ENCODE peak calls at places on chromosome 11, in eight cellular contexts. C is colonic mucosa, X is heart left ventricle, A is hypothalamus, U is kidney tubule cell, T is HT1080, S is midbrain, V is AG10803. D is an unnamed sample.

GRCh38 chr11:1209371-1210057 is 13.4 kb upstream of the MUC5B start:
- DNase-seq in C (no peak), X (no peak), A (no peak), U (no peak), T (no peak), S (no peak), V (no peak), D (no peak)

GRCh38 chr11:122115520-122116343 is at the start of gene BLID:
- DNase-seq in C (no peak), X (no peak), A (no peak), U (peak; percentile 13), T (peak; percentile 51), S (peak; percentile 75), V (peak; percentile 57), D (no peak)

GRCh38 chr11:65560555-65561418 is 2.6 kb upstream of the LTBP3 start:
- DNase-seq in C (peak; percentile 71), X (peak; percentile 63), A (no peak), U (peak; percentile 76), T (peak; percentile 92), S (peak; percentile 22), V (no peak), D (peak; percentile 33)

GRCh38 chr11:57230316-57230715 is 6.7 kb downstream of the APLNR start:
- DNase-seq in C (no peak), X (no peak), A (no peak), U (no peak), T (no peak), S (no peak), V (peak; percentile 25), D (no peak)

GRCh38 chr11:9972917-9973504 is 309.1 kb downstream of the SWAP70 start:
- DNase-seq in C (no peak), X (no peak), A (no peak), U (peak; percentile 50), T (peak; percentile 43), S (peak; percentile 10), V (peak; percentile 87), D (no peak)

GRCh38 chr11:123227763-123228488 is 32.9 kb upstream of the CLMP start:
- DNase-seq in C (no peak), X (no peak), A (no peak), U (no peak), T (no peak), S (no peak), V (no peak), D (no peak)

GRCh38 chr11:105613183-105613582 is 3.3 kb downstream of the GRIA4 start:
- DNase-seq in C (no peak), X (no peak), A (no peak), U (no peak), T (no peak), S (no peak), V (no peak), D (no peak)

GRCh38 chr11:129373489-129373953 is 2.1 kb upstream of the BARX2 start:
- DNase-seq in C (no peak), X (no peak), A (no peak), U (peak; percentile 28), T (no peak), S (no peak), V (peak; percentile 19), D (no peak)

GRCh38 chr11:12182650-12183511 is 72.5 kb downstream of the MICAL2 start:
- DNase-seq in C (no peak), X (peak; percentile 72), A (no peak), U (peak; percentile 100), T (peak; percentile 100), S (no peak), V (peak; percentile 99), D (no peak)

GRCh38 chr11:134036484-134037092 is 32.3 kb upstream of the JAM3 start:
- DNase-seq in C (no peak), X (no peak), A (no peak), U (no peak), T (no peak), S (no peak), V (no peak), D (no peak)

GRCh38 chr11:74325649-74326645 is 14.5 kb upstream of the P4HA3 start:
- DNase-seq in C (peak; percentile 66), X (peak; percentile 84), A (peak; percentile 30), U (no peak), T (no peak), S (peak; percentile 65), V (peak; percentile 97), D (peak; percentile 8)

GRCh38 chr11:1354125-1354938 is 35.4 kb upstream of the BRSK2 start:
- DNase-seq in C (no peak), X (no peak), A (no peak), U (no peak), T (no peak), S (no peak), V (no peak), D (no peak)

GRCh38 chr11:1222491-1223345 is at the start of gene MUC5B:
- DNase-seq in C (peak; percentile 92), X (no peak), A (no peak), U (no peak), T (no peak), S (no peak), V (no peak), D (no peak)

GRCh38 chr11:57313071-57313787 is 11.5 kb downstream of the TNKS1BP1 start:
- DNase-seq in C (no peak), X (no peak), A (no peak), U (no peak), T (no peak), S (no peak), V (no peak), D (no peak)

GRCh38 chr11:128058580-128059208 is 528.7 kb downstream of the ETS1 start:
- DNase-seq in C (no peak), X (no peak), A (no peak), U (peak; percentile 23), T (peak; percentile 51), S (no peak), V (no peak), D (no peak)

GRCh38 chr11:17410606-17411379 is 22.3 kb upstream of the KCNJ11 start:
- DNase-seq in C (peak; percentile 42), X (peak; percentile 44), A (no peak), U (no peak), T (no peak), S (no peak), V (no peak), D (no peak)

GRCh38 chr11:61107888-61108287 is 5.6 kb downstream of the CD5 start:
- DNase-seq in C (no peak), X (no peak), A (no peak), U (no peak), T (no peak), S (no peak), V (no peak), D (no peak)

GRCh38 chr11:95524328-95525036 is 265.1 kb downstream of the FAM76B start:
- DNase-seq in C (no peak), X (no peak), A (peak; percentile 2), U (no peak), T (no peak), S (no peak), V (no peak), D (no peak)

GRCh38 chr11:128039140-128040021 is 548.0 kb downstream of the ETS1 start:
- DNase-seq in C (peak; percentile 45), X (no peak), A (no peak), U (peak; percentile 77), T (peak; percentile 95), S (no peak), V (peak; percentile 99), D (no peak)

GRCh38 chr11:113376156-113376555 is 11.4 kb upstream of the ANKK1 start:
- DNase-seq in C (no peak), X (no peak), A (no peak), U (no peak), T (no peak), S (peak; percentile 14), V (no peak), D (no peak)

D was measured in nucleus accumbens.